ENCODE peak calls at places on chromosomes 6 and 20, in seven cellular contexts. One of them, this sample, is unnamed.

GRCh38 chr6:158476389-158476788 is 83.5 kb upstream of the TMEM181 start:
- DNase-seq in posterior cingulate gyrus: no peak
- DNase-seq in AG09309: no peak
- DNase-seq in tibial artery: no peak
- DNase-seq in endothelial cell: no peak
- DNase-seq in amygdala: no peak
- DNase-seq in T-helper 9 cell: no peak
- DNase-seq in this sample: no peak

GRCh38 chr6:132820629-132821381 is 6.4 kb downstream of the RPS12 start:
- DNase-seq in amygdala: no peak
- DNase-seq in T-helper 9 cell: no peak
- DNase-seq in posterior cingulate gyrus: no peak
- DNase-seq in endothelial cell: no peak
- DNase-seq in AG09309: no peak
- DNase-seq in tibial artery: no peak
- DNase-seq in this sample: no peak

GRCh38 chr20:20497242-20497985 is 129.5 kb downstream of the INSM1 start:
- DNase-seq in amygdala: no peak
- DNase-seq in T-helper 9 cell: no peak
- DNase-seq in posterior cingulate gyrus: no peak
- DNase-seq in tibial artery: no peak
- DNase-seq in endothelial cell: no peak
- DNase-seq in AG09309: no peak
- DNase-seq in this sample: no peak

GRCh38 chr6:20511858-20512257 is 22.4 kb upstream of the CDKAL1 start:
- DNase-seq in endothelial cell: no peak
- DNase-seq in posterior cingulate gyrus: no peak
- DNase-seq in AG09309: no peak
- DNase-seq in T-helper 9 cell: no peak
- DNase-seq in tibial artery: no peak
- DNase-seq in amygdala: no peak
- DNase-seq in this sample: no peak

GRCh38 chr20:13831476-13831875 is 46.6 kb downstream of the NDUFAF5 start:
- DNase-seq in endothelial cell: no peak
- DNase-seq in AG09309: no peak
- DNase-seq in T-helper 9 cell: no peak
- DNase-seq in amygdala: no peak
- DNase-seq in tibial artery: no peak
- DNase-seq in posterior cingulate gyrus: no peak
- DNase-seq in this sample: no peak

GRCh38 chr6:31898200-31899011 is 908 bp upstream of the EHMT2 start:
- DNase-seq in posterior cingulate gyrus: no peak
- DNase-seq in tibial artery: no peak
- DNase-seq in AG09309: no peak
- DNase-seq in T-helper 9 cell: no peak
- DNase-seq in amygdala: no peak
- DNase-seq in endothelial cell: no peak
- DNase-seq in this sample: no peak

GRCh38 chr6:11393713-11394627 is 143.6 kb upstream of the TMEM170B start:
- DNase-seq in T-helper 9 cell: no peak
- DNase-seq in amygdala: no peak
- DNase-seq in tibial artery: no peak
- DNase-seq in posterior cingulate gyrus: no peak
- DNase-seq in endothelial cell: no peak
- DNase-seq in AG09309: no peak
- DNase-seq in this sample: no peak

GRCh38 chr6:160393966-160394653 is 45.9 kb downstream of the SLC22A3 start:
- DNase-seq in amygdala: no peak
- DNase-seq in endothelial cell: no peak
- DNase-seq in T-helper 9 cell: no peak
- DNase-seq in posterior cingulate gyrus: no peak
- DNase-seq in AG09309: no peak
- DNase-seq in tibial artery: no peak
- DNase-seq in this sample: no peak

GRCh38 chr6:33787954-33788693 is 806 bp downstream of the LEMD2 start:
- DNase-seq in AG09309: no peak
- DNase-seq in tibial artery: peak
- DNase-seq in endothelial cell: peak
- DNase-seq in T-helper 9 cell: peak
- DNase-seq in amygdala: peak
- DNase-seq in posterior cingulate gyrus: peak
- DNase-seq in this sample: peak

GRCh38 chr6:4668271-4669179 is 107.7 kb upstream of the CDYL start:
- DNase-seq in amygdala: no peak
- DNase-seq in T-helper 9 cell: no peak
- DNase-seq in endothelial cell: no peak
- DNase-seq in AG09309: peak
- DNase-seq in tibial artery: no peak
- DNase-seq in posterior cingulate gyrus: no peak
- DNase-seq in this sample: no peak

GRCh38 chr20:32968833-32969241 is 35.4 kb downstream of the SUN5 start:
- DNase-seq in posterior cingulate gyrus: no peak
- DNase-seq in endothelial cell: no peak
- DNase-seq in AG09309: no peak
- DNase-seq in amygdala: no peak
- DNase-seq in tibial artery: no peak
- DNase-seq in T-helper 9 cell: no peak
- DNase-seq in this sample: no peak